ENCODE peak calls at places on chromosomes 6 and 20, in six cellular contexts. One of them, this sample, is unnamed.

GRCh38 chr6:165245287-165245686 is 64.1 kb downstream of the C6orf118 start:
- DNase-seq in cardiac muscle cell: peak; percentile 58
- DNase-seq in choroid plexus epithelial cell: peak; percentile 56
- DNase-seq in spleen: no peak
- DNase-seq in esophagus muscularis mucosa: no peak
- DNase-seq in psoas muscle: no peak
- DNase-seq in this sample: no peak

GRCh38 chr20:4341804-4342560 is 326.6 kb upstream of the RNF24 start:
- DNase-seq in spleen: no peak
- DNase-seq in choroid plexus epithelial cell: peak; percentile 39
- DNase-seq in cardiac muscle cell: peak; percentile 25
- DNase-seq in psoas muscle: no peak
- DNase-seq in esophagus muscularis mucosa: peak; percentile 68
- DNase-seq in this sample: no peak

GRCh38 chr20:40331699-40332098 is 357.3 kb downstream of the MAFB start:
- DNase-seq in psoas muscle: no peak
- DNase-seq in cardiac muscle cell: no peak
- DNase-seq in esophagus muscularis mucosa: peak; percentile 74
- DNase-seq in choroid plexus epithelial cell: no peak
- DNase-seq in spleen: peak; percentile 80
- DNase-seq in this sample: no peak

GRCh38 chr6:111757342-111757741 is 115.9 kb downstream of the FYN start:
- DNase-seq in spleen: no peak
- DNase-seq in cardiac muscle cell: peak; percentile 48
- DNase-seq in psoas muscle: no peak
- DNase-seq in choroid plexus epithelial cell: peak; percentile 60
- DNase-seq in esophagus muscularis mucosa: no peak
- DNase-seq in this sample: no peak

GRCh38 chr6:169933839-169934698 is 182.6 kb downstream of the ERMARD start:
- DNase-seq in psoas muscle: peak; percentile 85
- DNase-seq in choroid plexus epithelial cell: no peak
- DNase-seq in esophagus muscularis mucosa: peak; percentile 80
- DNase-seq in spleen: no peak
- DNase-seq in cardiac muscle cell: peak; percentile 52
- DNase-seq in this sample: no peak

GRCh38 chr6:85923013-85923430 is 280.3 kb upstream of the SYNCRIP start:
- DNase-seq in spleen: no peak
- DNase-seq in cardiac muscle cell: peak; percentile 49
- DNase-seq in psoas muscle: no peak
- DNase-seq in esophagus muscularis mucosa: no peak
- DNase-seq in choroid plexus epithelial cell: peak; percentile 64
- DNase-seq in this sample: peak; percentile 23

GRCh38 chr6:87716928-87717655 is 15.1 kb upstream of the AKIRIN2 start:
- DNase-seq in esophagus muscularis mucosa: no peak
- DNase-seq in psoas muscle: no peak
- DNase-seq in spleen: no peak
- DNase-seq in cardiac muscle cell: no peak
- DNase-seq in choroid plexus epithelial cell: no peak
- DNase-seq in this sample: no peak

GRCh38 chr6:158852312-158853071 is 33.3 kb upstream of the EZR start:
- DNase-seq in psoas muscle: no peak
- DNase-seq in spleen: no peak
- DNase-seq in esophagus muscularis mucosa: no peak
- DNase-seq in choroid plexus epithelial cell: no peak
- DNase-seq in cardiac muscle cell: no peak
- DNase-seq in this sample: no peak

GRCh38 chr20:10074513-10074912 is 39.7 kb downstream of the ANKEF1 start:
- DNase-seq in spleen: no peak
- DNase-seq in esophagus muscularis mucosa: no peak
- DNase-seq in cardiac muscle cell: peak; percentile 82
- DNase-seq in psoas muscle: no peak
- DNase-seq in choroid plexus epithelial cell: peak; percentile 82
- DNase-seq in this sample: no peak

GRCh38 chr6:37244430-37245310 is 12.9 kb upstream of the TBC1D22B start:
- DNase-seq in esophagus muscularis mucosa: peak; percentile 96
- DNase-seq in psoas muscle: peak; percentile 73
- DNase-seq in spleen: no peak
- DNase-seq in choroid plexus epithelial cell: peak; percentile 100
- DNase-seq in cardiac muscle cell: peak; percentile 100
- DNase-seq in this sample: no peak

GRCh38 chr6:11328613-11329247 is 96.3 kb upstream of the NEDD9 start:
- DNase-seq in cardiac muscle cell: peak; percentile 27
- DNase-seq in spleen: no peak
- DNase-seq in esophagus muscularis mucosa: no peak
- DNase-seq in choroid plexus epithelial cell: peak; percentile 46
- DNase-seq in psoas muscle: no peak
- DNase-seq in this sample: no peak

GRCh38 chr6:146914563-146915483 is 289.4 kb upstream of the STXBP5 start:
- DNase-seq in spleen: no peak
- DNase-seq in esophagus muscularis mucosa: no peak
- DNase-seq in psoas muscle: peak; percentile 48
- DNase-seq in cardiac muscle cell: peak; percentile 97
- DNase-seq in choroid plexus epithelial cell: peak; percentile 97
- DNase-seq in this sample: no peak

GRCh38 chr6:35725721-35726438 is 11.0 kb upstream of the ARMC12 start:
- DNase-seq in psoas muscle: peak; percentile 93
- DNase-seq in esophagus muscularis mucosa: peak; percentile 96
- DNase-seq in spleen: peak; percentile 85
- DNase-seq in choroid plexus epithelial cell: peak; percentile 93
- DNase-seq in cardiac muscle cell: peak; percentile 85
- DNase-seq in this sample: no peak

GRCh38 chr6:14671261-14671681 is 553.7 kb downstream of the CD83 start:
- DNase-seq in psoas muscle: peak; percentile 62
- DNase-seq in cardiac muscle cell: peak; percentile 94
- DNase-seq in spleen: no peak
- DNase-seq in esophagus muscularis mucosa: no peak
- DNase-seq in choroid plexus epithelial cell: peak; percentile 84
- DNase-seq in this sample: no peak

GRCh38 chr20:32159766-32160221 is 47.7 kb downstream of the PLAGL2 start:
- DNase-seq in esophagus muscularis mucosa: no peak
- DNase-seq in psoas muscle: no peak
- DNase-seq in cardiac muscle cell: no peak
- DNase-seq in choroid plexus epithelial cell: no peak
- DNase-seq in spleen: peak; percentile 61
- DNase-seq in this sample: no peak

DNA sequence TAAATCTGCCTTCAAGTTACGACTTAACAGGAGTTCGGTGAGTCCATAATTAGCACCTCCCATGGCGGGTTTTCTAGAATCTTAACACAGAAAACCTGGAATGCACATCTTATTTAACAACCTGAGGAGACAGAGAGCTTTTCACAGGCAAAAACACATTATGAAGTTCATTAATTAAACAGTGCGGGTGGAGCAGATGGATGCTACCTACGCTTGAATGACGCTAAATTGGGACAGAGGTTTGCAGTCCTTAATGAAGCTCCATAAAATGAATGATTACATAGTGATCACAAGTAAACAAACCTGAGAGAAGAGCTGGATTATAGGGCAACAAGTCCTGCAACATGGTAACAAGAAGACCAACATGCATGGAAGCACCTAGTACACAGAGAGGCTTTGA is 81.0 kb downstream of the INSM1 start:
- DNase-seq in esophagus muscularis mucosa: no peak
- DNase-seq in cardiac muscle cell: no peak
- DNase-seq in choroid plexus epithelial cell: no peak
- DNase-seq in spleen: no peak
- DNase-seq in psoas muscle: no peak
- DNase-seq in this sample: no peak
- TF ChIP-seq CTCF in esophagus muscularis mucosa: no peak
- TF ChIP-seq CTCF in cardiac muscle cell: no peak
- TF ChIP-seq CTCF in choroid plexus epithelial cell: no peak
- TF ChIP-seq CTCF in spleen: no peak
- TF ChIP-seq CTCF in psoas muscle: no peak
- TF ChIP-seq CTCF in this sample: no peak

GRCh38 chr6:69732640-69733039 is 64.2 kb downstream of the LMBRD1 start:
- DNase-seq in esophagus muscularis mucosa: no peak
- DNase-seq in choroid plexus epithelial cell: peak; percentile 45
- DNase-seq in spleen: no peak
- DNase-seq in cardiac muscle cell: peak; percentile 38
- DNase-seq in psoas muscle: no peak
- DNase-seq in this sample: no peak
- TF ChIP-seq CTCF in esophagus muscularis mucosa: no peak
- TF ChIP-seq CTCF in choroid plexus epithelial cell: peak; percentile 38
- TF ChIP-seq CTCF in spleen: no peak
- TF ChIP-seq CTCF in cardiac muscle cell: peak; percentile 35
- TF ChIP-seq CTCF in psoas muscle: peak; percentile 9
- TF ChIP-seq CTCF in this sample: peak; percentile 12

GRCh38 chr6:68650142-68650541 is 15.1 kb downstream of the ADGRB3 start:
- DNase-seq in spleen: no peak
- DNase-seq in psoas muscle: no peak
- DNase-seq in esophagus muscularis mucosa: no peak
- DNase-seq in choroid plexus epithelial cell: no peak
- DNase-seq in cardiac muscle cell: no peak
- DNase-seq in this sample: no peak

GRCh38 chr6:68651018-68651985 is 16.2 kb downstream of the ADGRB3 start:
- DNase-seq in psoas muscle: no peak
- DNase-seq in choroid plexus epithelial cell: peak; percentile 82
- DNase-seq in spleen: no peak
- DNase-seq in esophagus muscularis mucosa: no peak
- DNase-seq in cardiac muscle cell: peak; percentile 73
- DNase-seq in this sample: no peak

GRCh38 chr6:68653074-68653705 is 18.1 kb downstream of the ADGRB3 start:
- DNase-seq in cardiac muscle cell: no peak
- DNase-seq in choroid plexus epithelial cell: no peak
- DNase-seq in psoas muscle: no peak
- DNase-seq in esophagus muscularis mucosa: no peak
- DNase-seq in spleen: no peak
- DNase-seq in this sample: no peak

GRCh38 chr6:68653706-68654089 is 18.6 kb downstream of the ADGRB3 start:
- DNase-seq in cardiac muscle cell: no peak
- DNase-seq in choroid plexus epithelial cell: no peak
- DNase-seq in esophagus muscularis mucosa: no peak
- DNase-seq in spleen: no peak
- DNase-seq in psoas muscle: no peak
- DNase-seq in this sample: no peak

DNA sequence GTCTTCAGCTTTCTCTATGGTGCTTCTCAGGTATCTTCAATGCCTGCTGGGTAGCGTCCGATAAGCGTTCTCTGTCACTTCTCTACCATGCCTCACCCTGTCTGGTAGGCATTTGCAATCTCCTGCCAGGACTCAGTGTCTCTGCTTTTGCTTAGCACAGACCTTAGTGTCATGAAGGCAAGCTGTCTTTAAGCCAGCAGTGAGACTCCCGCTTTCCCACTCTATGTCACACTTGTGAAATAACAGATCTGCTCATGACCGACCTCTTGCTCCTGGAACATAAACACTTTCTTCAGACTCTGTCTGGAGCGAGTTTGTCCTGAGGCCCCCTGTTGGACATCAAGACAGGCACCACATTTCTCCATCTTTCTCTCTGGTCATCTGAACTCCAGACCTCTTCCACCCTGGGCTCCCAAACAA is 17.0 kb downstream of the ADGRB3 start:
- DNase-seq in cardiac muscle cell: no peak
- DNase-seq in spleen: no peak
- DNase-seq in choroid plexus epithelial cell: peak; percentile 15
- DNase-seq in esophagus muscularis mucosa: no peak
- DNase-seq in psoas muscle: no peak
- DNase-seq in this sample: no peak
- TF ChIP-seq CTCF in cardiac muscle cell: peak; percentile 28
- TF ChIP-seq CTCF in spleen: no peak
- TF ChIP-seq CTCF in choroid plexus epithelial cell: peak; percentile 36
- TF ChIP-seq CTCF in esophagus muscularis mucosa: no peak
- TF ChIP-seq CTCF in psoas muscle: no peak
- TF ChIP-seq CTCF in this sample: no peak

DNA sequence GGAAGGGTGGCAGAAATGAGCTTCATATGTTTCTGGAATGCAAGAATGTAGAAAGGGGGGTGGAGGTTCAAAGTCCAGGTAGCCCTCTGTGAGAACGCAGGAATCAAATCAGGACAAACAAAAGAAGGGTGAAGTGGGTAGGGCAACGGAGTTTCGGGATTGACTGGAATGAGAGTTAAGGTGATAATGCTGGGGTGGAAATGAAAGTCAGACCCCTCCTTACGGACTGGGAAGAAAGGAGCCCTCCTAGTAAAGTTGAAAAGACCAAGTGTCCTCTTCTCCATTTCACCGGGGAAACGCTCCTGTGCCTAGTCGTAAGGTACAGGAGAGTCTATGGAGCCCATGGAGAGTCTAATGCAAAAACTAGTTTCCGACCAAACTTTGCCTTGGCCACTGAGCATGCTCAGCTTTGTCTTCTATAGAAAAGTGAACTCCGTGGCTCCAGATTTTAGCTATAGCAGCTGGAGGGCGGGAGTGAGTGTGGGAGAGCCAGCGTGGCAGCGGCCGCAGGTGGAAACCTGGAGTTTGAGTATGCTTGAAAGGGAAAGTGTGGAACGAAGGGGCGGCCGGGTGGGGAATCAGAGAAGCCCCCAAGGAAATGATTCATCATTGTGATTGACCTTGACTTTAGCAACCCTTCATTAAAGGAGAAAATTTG is 1.4 kb upstream of the LRRC1 start:
- DNase-seq in psoas muscle: no peak
- DNase-seq in spleen: no peak
- DNase-seq in cardiac muscle cell: peak; percentile 68
- DNase-seq in esophagus muscularis mucosa: no peak
- DNase-seq in choroid plexus epithelial cell: peak; percentile 72
- DNase-seq in this sample: peak; percentile 48
- TF ChIP-seq CTCF in psoas muscle: no peak
- TF ChIP-seq CTCF in spleen: no peak
- TF ChIP-seq CTCF in cardiac muscle cell: no peak
- TF ChIP-seq CTCF in esophagus muscularis mucosa: no peak
- TF ChIP-seq CTCF in choroid plexus epithelial cell: peak; percentile 25
- TF ChIP-seq CTCF in this sample: no peak

GRCh38 chr6:32196682-32197616 is 4.5 kb upstream of the GPSM3 start:
- DNase-seq in esophagus muscularis mucosa: no peak
- DNase-seq in psoas muscle: peak; percentile 75
- DNase-seq in spleen: peak; percentile 90
- DNase-seq in choroid plexus epithelial cell: no peak
- DNase-seq in cardiac muscle cell: peak; percentile 51
- DNase-seq in this sample: peak; percentile 55
- TF ChIP-seq CTCF in esophagus muscularis mucosa: no peak
- TF ChIP-seq CTCF in psoas muscle: no peak
- TF ChIP-seq CTCF in spleen: no peak
- TF ChIP-seq CTCF in choroid plexus epithelial cell: no peak
- TF ChIP-seq CTCF in cardiac muscle cell: no peak
- TF ChIP-seq CTCF in this sample: peak; percentile 19

GRCh38 chr6:39812853-39813533 is 20.8 kb downstream of the DAAM2 start:
- DNase-seq in psoas muscle: no peak
- DNase-seq in spleen: no peak
- DNase-seq in choroid plexus epithelial cell: peak; percentile 42
- DNase-seq in esophagus muscularis mucosa: no peak
- DNase-seq in cardiac muscle cell: peak; percentile 95
- DNase-seq in this sample: no peak
- TF ChIP-seq CTCF in psoas muscle: no peak
- TF ChIP-seq CTCF in spleen: no peak
- TF ChIP-seq CTCF in choroid plexus epithelial cell: peak; percentile 40
- TF ChIP-seq CTCF in esophagus muscularis mucosa: peak; percentile 24
- TF ChIP-seq CTCF in cardiac muscle cell: peak; percentile 51
- TF ChIP-seq CTCF in this sample: no peak